ENCODE peak calls at places on chromosomes 2 and 18, in eight cellular contexts. One of them, this sample, is unnamed.

GRCh38 chr2:96685285-96685591 is 42.7 kb downstream of the FER1L5 start:
- DNase-seq in activated gamma-delta T cell treated with anti-CD3 and anti-CD28 coated beads, Interleukin-2, amount 50 U/mL, for 16 hours: no peak
- DNase-seq in A172: no peak
- DNase-seq in activated CD8-positive, alpha-beta memory T cell treated with anti-CD3 and anti-CD28 coated beads for 24 hours: no peak
- DNase-seq in activated naive CD8-positive, alpha-beta T cell treated with anti-CD3 and anti-CD28 coated beads, Interleukin-2, amount 10 ng/mL, durations not matched to agents 7 days and 5 days: no peak
- DNase-seq in effector CD8-positive, alpha-beta T cell: no peak
- DNase-seq in ELF-1: no peak
- DNase-seq in HT1080: no peak
- DNase-seq in this sample: peak

GRCh38 chr2:218180728-218181127 is 14.0 kb upstream of the CXCR1 start:
- DNase-seq in activated gamma-delta T cell treated with anti-CD3 and anti-CD28 coated beads, Interleukin-2, amount 50 U/mL, for 16 hours: no peak
- DNase-seq in A172: peak
- DNase-seq in activated CD8-positive, alpha-beta memory T cell treated with anti-CD3 and anti-CD28 coated beads for 24 hours: no peak
- DNase-seq in activated naive CD8-positive, alpha-beta T cell treated with anti-CD3 and anti-CD28 coated beads, Interleukin-2, amount 10 ng/mL, durations not matched to agents 7 days and 5 days: no peak
- DNase-seq in effector CD8-positive, alpha-beta T cell: no peak
- DNase-seq in ELF-1: no peak
- DNase-seq in HT1080: no peak
- DNase-seq in this sample: no peak

GRCh38 chr2:169803480-169803879 is 4.8 kb downstream of the SSB start:
- DNase-seq in activated gamma-delta T cell treated with anti-CD3 and anti-CD28 coated beads, Interleukin-2, amount 50 U/mL, for 16 hours: no peak
- DNase-seq in A172: no peak
- DNase-seq in activated CD8-positive, alpha-beta memory T cell treated with anti-CD3 and anti-CD28 coated beads for 24 hours: no peak
- DNase-seq in activated naive CD8-positive, alpha-beta T cell treated with anti-CD3 and anti-CD28 coated beads, Interleukin-2, amount 10 ng/mL, durations not matched to agents 7 days and 5 days: no peak
- DNase-seq in effector CD8-positive, alpha-beta T cell: no peak
- DNase-seq in ELF-1: peak
- DNase-seq in HT1080: no peak
- DNase-seq in this sample: no peak

GRCh38 chr18:67938691-67939090 is 422.2 kb upstream of the DSEL start:
- DNase-seq in activated gamma-delta T cell treated with anti-CD3 and anti-CD28 coated beads, Interleukin-2, amount 50 U/mL, for 16 hours: no peak
- DNase-seq in A172: no peak
- DNase-seq in activated CD8-positive, alpha-beta memory T cell treated with anti-CD3 and anti-CD28 coated beads for 24 hours: no peak
- DNase-seq in activated naive CD8-positive, alpha-beta T cell treated with anti-CD3 and anti-CD28 coated beads, Interleukin-2, amount 10 ng/mL, durations not matched to agents 7 days and 5 days: no peak
- DNase-seq in effector CD8-positive, alpha-beta T cell: no peak
- DNase-seq in ELF-1: no peak
- DNase-seq in HT1080: no peak
- DNase-seq in this sample: no peak

GRCh38 chr2:240811346-240812300 is 8.4 kb downstream of the KIF1A start:
- DNase-seq in activated gamma-delta T cell treated with anti-CD3 and anti-CD28 coated beads, Interleukin-2, amount 50 U/mL, for 16 hours: no peak
- DNase-seq in A172: no peak
- DNase-seq in activated CD8-positive, alpha-beta memory T cell treated with anti-CD3 and anti-CD28 coated beads for 24 hours: no peak
- DNase-seq in activated naive CD8-positive, alpha-beta T cell treated with anti-CD3 and anti-CD28 coated beads, Interleukin-2, amount 10 ng/mL, durations not matched to agents 7 days and 5 days: no peak
- DNase-seq in effector CD8-positive, alpha-beta T cell: no peak
- DNase-seq in ELF-1: no peak
- DNase-seq in HT1080: no peak
- DNase-seq in this sample: no peak

GRCh38 chr2:168156661-168157060 is 90.7 kb downstream of the STK39 start:
- DNase-seq in activated gamma-delta T cell treated with anti-CD3 and anti-CD28 coated beads, Interleukin-2, amount 50 U/mL, for 16 hours: no peak
- DNase-seq in A172: peak
- DNase-seq in activated CD8-positive, alpha-beta memory T cell treated with anti-CD3 and anti-CD28 coated beads for 24 hours: no peak
- DNase-seq in activated naive CD8-positive, alpha-beta T cell treated with anti-CD3 and anti-CD28 coated beads, Interleukin-2, amount 10 ng/mL, durations not matched to agents 7 days and 5 days: no peak
- DNase-seq in effector CD8-positive, alpha-beta T cell: no peak
- DNase-seq in ELF-1: peak
- DNase-seq in HT1080: peak
- DNase-seq in this sample: peak

GRCh38 chr2:72326759-72327158 is 179.1 kb upstream of the CYP26B1 start:
- DNase-seq in activated gamma-delta T cell treated with anti-CD3 and anti-CD28 coated beads, Interleukin-2, amount 50 U/mL, for 16 hours: no peak
- DNase-seq in A172: peak
- DNase-seq in activated CD8-positive, alpha-beta memory T cell treated with anti-CD3 and anti-CD28 coated beads for 24 hours: no peak
- DNase-seq in activated naive CD8-positive, alpha-beta T cell treated with anti-CD3 and anti-CD28 coated beads, Interleukin-2, amount 10 ng/mL, durations not matched to agents 7 days and 5 days: no peak
- DNase-seq in effector CD8-positive, alpha-beta T cell: no peak
- DNase-seq in ELF-1: no peak
- DNase-seq in HT1080: no peak
- DNase-seq in this sample: no peak

GRCh38 chr2:106519767-106520166 is 32.6 kb downstream of the CD8B2 start:
- DNase-seq in activated gamma-delta T cell treated with anti-CD3 and anti-CD28 coated beads, Interleukin-2, amount 50 U/mL, for 16 hours: no peak
- DNase-seq in A172: no peak
- DNase-seq in activated CD8-positive, alpha-beta memory T cell treated with anti-CD3 and anti-CD28 coated beads for 24 hours: no peak
- DNase-seq in activated naive CD8-positive, alpha-beta T cell treated with anti-CD3 and anti-CD28 coated beads, Interleukin-2, amount 10 ng/mL, durations not matched to agents 7 days and 5 days: no peak
- DNase-seq in effector CD8-positive, alpha-beta T cell: no peak
- DNase-seq in ELF-1: no peak
- DNase-seq in HT1080: no peak
- DNase-seq in this sample: no peak

GRCh38 chr2:105915005-105915558 is 170.4 kb downstream of the NCK2 start:
- DNase-seq in activated gamma-delta T cell treated with anti-CD3 and anti-CD28 coated beads, Interleukin-2, amount 50 U/mL, for 16 hours: no peak
- DNase-seq in A172: no peak
- DNase-seq in activated CD8-positive, alpha-beta memory T cell treated with anti-CD3 and anti-CD28 coated beads for 24 hours: no peak
- DNase-seq in activated naive CD8-positive, alpha-beta T cell treated with anti-CD3 and anti-CD28 coated beads, Interleukin-2, amount 10 ng/mL, durations not matched to agents 7 days and 5 days: no peak
- DNase-seq in effector CD8-positive, alpha-beta T cell: no peak
- DNase-seq in ELF-1: no peak
- DNase-seq in HT1080: no peak
- DNase-seq in this sample: no peak

GRCh38 chr2:136389809-136390208 is 271.9 kb upstream of the CXCR4 start:
- DNase-seq in activated gamma-delta T cell treated with anti-CD3 and anti-CD28 coated beads, Interleukin-2, amount 50 U/mL, for 16 hours: no peak
- DNase-seq in A172: no peak
- DNase-seq in activated CD8-positive, alpha-beta memory T cell treated with anti-CD3 and anti-CD28 coated beads for 24 hours: no peak
- DNase-seq in activated naive CD8-positive, alpha-beta T cell treated with anti-CD3 and anti-CD28 coated beads, Interleukin-2, amount 10 ng/mL, durations not matched to agents 7 days and 5 days: no peak
- DNase-seq in effector CD8-positive, alpha-beta T cell: no peak
- DNase-seq in ELF-1: no peak
- DNase-seq in HT1080: no peak
- DNase-seq in this sample: no peak

GRCh38 chr2:230601510-230601909 is 111.1 kb upstream of the CAB39 start:
- DNase-seq in activated gamma-delta T cell treated with anti-CD3 and anti-CD28 coated beads, Interleukin-2, amount 50 U/mL, for 16 hours: no peak
- DNase-seq in A172: no peak
- DNase-seq in activated CD8-positive, alpha-beta memory T cell treated with anti-CD3 and anti-CD28 coated beads for 24 hours: no peak
- DNase-seq in activated naive CD8-positive, alpha-beta T cell treated with anti-CD3 and anti-CD28 coated beads, Interleukin-2, amount 10 ng/mL, durations not matched to agents 7 days and 5 days: no peak
- DNase-seq in effector CD8-positive, alpha-beta T cell: no peak
- DNase-seq in ELF-1: no peak
- DNase-seq in HT1080: no peak
- DNase-seq in this sample: no peak

GRCh38 chr2:102975996-102976636 is 214.3 kb downstream of the TMEM182 start:
- DNase-seq in activated gamma-delta T cell treated with anti-CD3 and anti-CD28 coated beads, Interleukin-2, amount 50 U/mL, for 16 hours: no peak
- DNase-seq in A172: no peak
- DNase-seq in activated CD8-positive, alpha-beta memory T cell treated with anti-CD3 and anti-CD28 coated beads for 24 hours: no peak
- DNase-seq in activated naive CD8-positive, alpha-beta T cell treated with anti-CD3 and anti-CD28 coated beads, Interleukin-2, amount 10 ng/mL, durations not matched to agents 7 days and 5 days: peak
- DNase-seq in effector CD8-positive, alpha-beta T cell: no peak
- DNase-seq in ELF-1: peak
- DNase-seq in HT1080: peak
- DNase-seq in this sample: peak

GRCh38 chr18:75831960-75832359 is 404.5 kb upstream of the SMIM21 start:
- DNase-seq in activated gamma-delta T cell treated with anti-CD3 and anti-CD28 coated beads, Interleukin-2, amount 50 U/mL, for 16 hours: no peak
- DNase-seq in A172: no peak
- DNase-seq in activated CD8-positive, alpha-beta memory T cell treated with anti-CD3 and anti-CD28 coated beads for 24 hours: no peak
- DNase-seq in activated naive CD8-positive, alpha-beta T cell treated with anti-CD3 and anti-CD28 coated beads, Interleukin-2, amount 10 ng/mL, durations not matched to agents 7 days and 5 days: no peak
- DNase-seq in effector CD8-positive, alpha-beta T cell: no peak
- DNase-seq in ELF-1: no peak
- DNase-seq in HT1080: no peak
- DNase-seq in this sample: no peak

GRCh38 chr18:56124186-56124585 is 514.2 kb downstream of the TXNL1 start:
- DNase-seq in activated gamma-delta T cell treated with anti-CD3 and anti-CD28 coated beads, Interleukin-2, amount 50 U/mL, for 16 hours: no peak
- DNase-seq in A172: no peak
- DNase-seq in activated CD8-positive, alpha-beta memory T cell treated with anti-CD3 and anti-CD28 coated beads for 24 hours: no peak
- DNase-seq in activated naive CD8-positive, alpha-beta T cell treated with anti-CD3 and anti-CD28 coated beads, Interleukin-2, amount 10 ng/mL, durations not matched to agents 7 days and 5 days: no peak
- DNase-seq in effector CD8-positive, alpha-beta T cell: no peak
- DNase-seq in ELF-1: no peak
- DNase-seq in HT1080: peak
- DNase-seq in this sample: no peak

GRCh38 chr2:101830555-101830954 is 133.0 kb downstream of the MAP4K4 start:
- DNase-seq in activated gamma-delta T cell treated with anti-CD3 and anti-CD28 coated beads, Interleukin-2, amount 50 U/mL, for 16 hours: no peak
- DNase-seq in A172: peak
- DNase-seq in activated CD8-positive, alpha-beta memory T cell treated with anti-CD3 and anti-CD28 coated beads for 24 hours: no peak
- DNase-seq in activated naive CD8-positive, alpha-beta T cell treated with anti-CD3 and anti-CD28 coated beads, Interleukin-2, amount 10 ng/mL, durations not matched to agents 7 days and 5 days: no peak
- DNase-seq in effector CD8-positive, alpha-beta T cell: no peak
- DNase-seq in ELF-1: peak
- DNase-seq in HT1080: peak
- DNase-seq in this sample: no peak

GRCh38 chr2:42905341-42906114 is 113.1 kb upstream of the HAAO start:
- DNase-seq in activated gamma-delta T cell treated with anti-CD3 and anti-CD28 coated beads, Interleukin-2, amount 50 U/mL, for 16 hours: no peak
- DNase-seq in A172: no peak
- DNase-seq in activated CD8-positive, alpha-beta memory T cell treated with anti-CD3 and anti-CD28 coated beads for 24 hours: no peak
- DNase-seq in activated naive CD8-positive, alpha-beta T cell treated with anti-CD3 and anti-CD28 coated beads, Interleukin-2, amount 10 ng/mL, durations not matched to agents 7 days and 5 days: no peak
- DNase-seq in effector CD8-positive, alpha-beta T cell: no peak
- DNase-seq in ELF-1: peak
- DNase-seq in HT1080: no peak
- DNase-seq in this sample: peak

GRCh38 chr2:133194068-133194655 is 374.1 kb downstream of the NCKAP5 start:
- DNase-seq in activated gamma-delta T cell treated with anti-CD3 and anti-CD28 coated beads, Interleukin-2, amount 50 U/mL, for 16 hours: no peak
- DNase-seq in A172: no peak
- DNase-seq in activated CD8-positive, alpha-beta memory T cell treated with anti-CD3 and anti-CD28 coated beads for 24 hours: no peak
- DNase-seq in activated naive CD8-positive, alpha-beta T cell treated with anti-CD3 and anti-CD28 coated beads, Interleukin-2, amount 10 ng/mL, durations not matched to agents 7 days and 5 days: no peak
- DNase-seq in effector CD8-positive, alpha-beta T cell: no peak
- DNase-seq in ELF-1: no peak
- DNase-seq in HT1080: no peak
- DNase-seq in this sample: no peak

GRCh38 chr18:35086704-35087103 is 45.5 kb downstream of the MAPRE2 start:
- DNase-seq in activated gamma-delta T cell treated with anti-CD3 and anti-CD28 coated beads, Interleukin-2, amount 50 U/mL, for 16 hours: no peak
- DNase-seq in A172: no peak
- DNase-seq in activated CD8-positive, alpha-beta memory T cell treated with anti-CD3 and anti-CD28 coated beads for 24 hours: no peak
- DNase-seq in activated naive CD8-positive, alpha-beta T cell treated with anti-CD3 and anti-CD28 coated beads, Interleukin-2, amount 10 ng/mL, durations not matched to agents 7 days and 5 days: no peak
- DNase-seq in effector CD8-positive, alpha-beta T cell: no peak
- DNase-seq in ELF-1: no peak
- DNase-seq in HT1080: no peak
- DNase-seq in this sample: no peak

GRCh38 chr18:3799515-3799914 is 349.5 kb downstream of the TGIF1 start:
- DNase-seq in activated gamma-delta T cell treated with anti-CD3 and anti-CD28 coated beads, Interleukin-2, amount 50 U/mL, for 16 hours: no peak
- DNase-seq in A172: no peak
- DNase-seq in activated CD8-positive, alpha-beta memory T cell treated with anti-CD3 and anti-CD28 coated beads for 24 hours: no peak
- DNase-seq in activated naive CD8-positive, alpha-beta T cell treated with anti-CD3 and anti-CD28 coated beads, Interleukin-2, amount 10 ng/mL, durations not matched to agents 7 days and 5 days: no peak
- DNase-seq in effector CD8-positive, alpha-beta T cell: no peak
- DNase-seq in ELF-1: no peak
- DNase-seq in HT1080: no peak
- DNase-seq in this sample: peak

GRCh38 chr2:57965961-57966360 is 80.6 kb upstream of the VRK2 start:
- DNase-seq in activated gamma-delta T cell treated with anti-CD3 and anti-CD28 coated beads, Interleukin-2, amount 50 U/mL, for 16 hours: no peak
- DNase-seq in A172: no peak
- DNase-seq in activated CD8-positive, alpha-beta memory T cell treated with anti-CD3 and anti-CD28 coated beads for 24 hours: no peak
- DNase-seq in activated naive CD8-positive, alpha-beta T cell treated with anti-CD3 and anti-CD28 coated beads, Interleukin-2, amount 10 ng/mL, durations not matched to agents 7 days and 5 days: no peak
- DNase-seq in effector CD8-positive, alpha-beta T cell: no peak
- DNase-seq in ELF-1: no peak
- DNase-seq in HT1080: peak
- DNase-seq in this sample: no peak

GRCh38 chr2:28981620-28982371 is 698 bp downstream of the TOGARAM2 start:
- DNase-seq in activated gamma-delta T cell treated with anti-CD3 and anti-CD28 coated beads, Interleukin-2, amount 50 U/mL, for 16 hours: no peak
- DNase-seq in A172: no peak
- DNase-seq in activated CD8-positive, alpha-beta memory T cell treated with anti-CD3 and anti-CD28 coated beads for 24 hours: no peak
- DNase-seq in activated naive CD8-positive, alpha-beta T cell treated with anti-CD3 and anti-CD28 coated beads, Interleukin-2, amount 10 ng/mL, durations not matched to agents 7 days and 5 days: no peak
- DNase-seq in effector CD8-positive, alpha-beta T cell: no peak
- DNase-seq in ELF-1: no peak
- DNase-seq in HT1080: no peak
- DNase-seq in this sample: no peak